ENCODE peak calls at places on chromosome 14, in nine cellular contexts. One of them, this sample, is unnamed. For H3K9me3, the result is how much of the 10 kb centered on the place peaks cover.

GRCh38 chr14:35134329-35135123 is 12.2 kb downstream of the PRORP start:
- DNase-seq in BE2C: no peak
- DNase-seq in mesenchymal stem cell: no peak
- DNase-seq in small intestine: no peak
- DNase-seq in neural progenitor cell: no peak
- DNase-seq in GM23248: no peak
- DNase-seq in A549: no peak
- DNase-seq in aorta: no peak
- DNase-seq in left ventricle myocardium inferior: no peak
- DNase-seq in this sample: no peak

GRCh38 chr14:80419769-80420168 is 208.5 kb upstream of the DIO2 start:
- DNase-seq in BE2C: no peak
- DNase-seq in mesenchymal stem cell: no peak
- DNase-seq in small intestine: no peak
- DNase-seq in neural progenitor cell: no peak
- DNase-seq in GM23248: no peak
- DNase-seq in A549: no peak
- DNase-seq in aorta: no peak
- DNase-seq in left ventricle myocardium inferior: no peak
- DNase-seq in this sample: no peak

GRCh38 chr14:71117839-71118743 is 210.8 kb downstream of the PCNX1 start:
- DNase-seq in BE2C: no peak
- DNase-seq in mesenchymal stem cell: peak
- DNase-seq in small intestine: peak
- DNase-seq in neural progenitor cell: no peak
- DNase-seq in GM23248: peak
- DNase-seq in A549: no peak
- DNase-seq in aorta: no peak
- DNase-seq in left ventricle myocardium inferior: no peak
- DNase-seq in this sample: peak

GRCh38 chr14:32397871-32398640 is 69.0 kb downstream of the AKAP6 start:
- DNase-seq in BE2C: no peak
- DNase-seq in mesenchymal stem cell: peak
- DNase-seq in small intestine: no peak
- DNase-seq in neural progenitor cell: no peak
- DNase-seq in GM23248: peak
- DNase-seq in A549: no peak
- DNase-seq in aorta: no peak
- DNase-seq in left ventricle myocardium inferior: no peak
- DNase-seq in this sample: no peak

GRCh38 chr14:100601064-100601463 is 13.8 kb upstream of the BEGAIN start:
- DNase-seq in BE2C: no peak
- DNase-seq in mesenchymal stem cell: no peak
- DNase-seq in small intestine: no peak
- DNase-seq in neural progenitor cell: no peak
- DNase-seq in GM23248: no peak
- DNase-seq in A549: no peak
- DNase-seq in aorta: no peak
- DNase-seq in left ventricle myocardium inferior: no peak
- DNase-seq in this sample: no peak

GRCh38 chr14:72986214-72986613 is 40.7 kb downstream of the ZFYVE1 start:
- DNase-seq in BE2C: no peak
- DNase-seq in mesenchymal stem cell: no peak
- DNase-seq in small intestine: no peak
- DNase-seq in neural progenitor cell: no peak
- DNase-seq in GM23248: no peak
- DNase-seq in A549: no peak
- DNase-seq in aorta: no peak
- DNase-seq in left ventricle myocardium inferior: no peak
- DNase-seq in this sample: no peak

GRCh38 chr14:54498095-54498531 is 9.3 kb upstream of the GMFB start:
- DNase-seq in BE2C: no peak
- DNase-seq in mesenchymal stem cell: no peak
- DNase-seq in small intestine: peak
- DNase-seq in neural progenitor cell: no peak
- DNase-seq in GM23248: no peak
- DNase-seq in A549: no peak
- DNase-seq in aorta: no peak
- DNase-seq in left ventricle myocardium inferior: no peak
- DNase-seq in this sample: no peak

GRCh38 chr14:101926620-101927019 is 37.8 kb upstream of the DYNC1H1 start:
- DNase-seq in BE2C: no peak
- DNase-seq in mesenchymal stem cell: no peak
- DNase-seq in small intestine: no peak
- DNase-seq in neural progenitor cell: no peak
- DNase-seq in GM23248: no peak
- DNase-seq in A549: no peak
- DNase-seq in aorta: no peak
- DNase-seq in left ventricle myocardium inferior: no peak
- DNase-seq in this sample: no peak

GRCh38 chr14:24783791-24784190 is 149.8 kb upstream of the GZMB start:
- DNase-seq in BE2C: no peak
- DNase-seq in mesenchymal stem cell: no peak
- DNase-seq in small intestine: no peak
- DNase-seq in neural progenitor cell: no peak
- DNase-seq in GM23248: no peak
- DNase-seq in A549: no peak
- DNase-seq in aorta: no peak
- DNase-seq in left ventricle myocardium inferior: no peak
- DNase-seq in this sample: no peak

DNA sequence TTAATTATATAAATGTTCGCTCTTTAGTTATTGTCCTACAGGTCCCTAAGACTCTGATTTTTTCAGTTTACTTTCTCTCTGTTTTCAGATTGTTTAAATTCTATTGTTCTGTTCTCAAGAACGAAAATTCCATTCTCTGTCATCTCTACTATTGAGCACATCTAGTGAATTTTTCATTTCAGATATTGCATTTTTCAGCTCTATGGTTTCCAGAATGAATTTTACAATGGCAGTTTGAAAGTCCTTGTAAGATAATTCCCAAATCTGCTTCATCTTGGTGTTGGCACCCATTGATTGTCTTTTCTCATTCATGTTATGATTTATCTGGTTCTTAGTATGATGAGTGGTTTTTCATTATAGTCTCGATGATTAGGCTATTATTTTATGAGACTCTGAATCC is 519.6 kb upstream of the LRFN5 start:
- DNase-seq in BE2C: no peak
- DNase-seq in mesenchymal stem cell: no peak
- DNase-seq in small intestine: no peak
- DNase-seq in neural progenitor cell: no peak
- DNase-seq in GM23248: no peak
- DNase-seq in A549: no peak
- DNase-seq in aorta: no peak
- DNase-seq in left ventricle myocardium inferior: no peak
- DNase-seq in this sample: no peak
- H3K9me3 ChIP-seq in BE2C: under half
- H3K9me3 ChIP-seq in mesenchymal stem cell: under half
- H3K9me3 ChIP-seq in small intestine: under half
- H3K9me3 ChIP-seq in neural progenitor cell: under half
- H3K9me3 ChIP-seq in GM23248: under half
- H3K9me3 ChIP-seq in A549: under half
- H3K9me3 ChIP-seq in aorta: under half
- H3K9me3 ChIP-seq in left ventricle myocardium inferior: under half
- H3K9me3 ChIP-seq in this sample: under half

GRCh38 chr14:95666450-95666849 is 19.8 kb upstream of the TCL1B start:
- DNase-seq in BE2C: no peak
- DNase-seq in mesenchymal stem cell: no peak
- DNase-seq in small intestine: no peak
- DNase-seq in neural progenitor cell: no peak
- DNase-seq in GM23248: no peak
- DNase-seq in A549: no peak
- DNase-seq in aorta: no peak
- DNase-seq in left ventricle myocardium inferior: no peak
- DNase-seq in this sample: no peak
- H3K9me3 ChIP-seq in BE2C: under half
- H3K9me3 ChIP-seq in mesenchymal stem cell: under half
- H3K9me3 ChIP-seq in small intestine: under half
- H3K9me3 ChIP-seq in neural progenitor cell: under half
- H3K9me3 ChIP-seq in GM23248: under half
- H3K9me3 ChIP-seq in A549: under half
- H3K9me3 ChIP-seq in aorta: under half
- H3K9me3 ChIP-seq in left ventricle myocardium inferior: under half
- H3K9me3 ChIP-seq in this sample: under half

DNA sequence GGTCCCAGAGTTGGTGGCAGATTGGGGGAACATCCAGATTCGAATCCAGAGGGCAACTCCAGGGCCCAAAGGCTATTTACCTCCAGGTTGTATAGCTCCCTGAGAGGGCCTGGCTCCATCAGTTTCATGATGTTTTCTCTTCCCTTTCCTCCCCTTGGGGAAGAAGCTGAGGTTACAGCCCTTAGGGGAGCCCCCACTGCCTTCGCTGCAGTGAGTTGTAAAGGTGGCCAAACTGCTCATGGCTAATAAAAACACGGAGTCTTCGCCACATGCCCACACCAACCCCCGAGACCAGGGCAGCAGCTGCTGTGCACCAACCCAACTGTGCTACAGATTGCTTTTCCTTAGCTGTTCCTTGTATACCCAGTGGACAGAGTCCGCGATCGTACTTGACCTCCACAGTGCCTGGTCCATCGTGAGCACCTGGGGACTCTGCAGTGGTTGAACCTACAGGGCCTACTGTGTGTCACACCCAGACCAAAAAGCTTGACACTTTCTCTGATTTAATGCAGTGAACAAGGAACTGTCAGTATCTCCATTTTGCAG is 20.9 kb downstream of the GALNT16 start:
- DNase-seq in BE2C: no peak
- DNase-seq in mesenchymal stem cell: no peak
- DNase-seq in small intestine: no peak
- DNase-seq in neural progenitor cell: no peak
- DNase-seq in GM23248: no peak
- DNase-seq in A549: no peak
- DNase-seq in aorta: no peak
- DNase-seq in left ventricle myocardium inferior: no peak
- DNase-seq in this sample: no peak
- H3K9me3 ChIP-seq in BE2C: under half
- H3K9me3 ChIP-seq in mesenchymal stem cell: under half
- H3K9me3 ChIP-seq in small intestine: under half
- H3K9me3 ChIP-seq in neural progenitor cell: under half
- H3K9me3 ChIP-seq in GM23248: under half
- H3K9me3 ChIP-seq in A549: under half
- H3K9me3 ChIP-seq in aorta: under half
- H3K9me3 ChIP-seq in left ventricle myocardium inferior: under half
- H3K9me3 ChIP-seq in this sample: under half

GRCh38 chr14:105533811-105534498 is 7.6 kb downstream of the TMEM121 start:
- DNase-seq in BE2C: no peak
- DNase-seq in mesenchymal stem cell: no peak
- DNase-seq in small intestine: no peak
- DNase-seq in neural progenitor cell: no peak
- DNase-seq in GM23248: no peak
- DNase-seq in A549: no peak
- DNase-seq in aorta: no peak
- DNase-seq in left ventricle myocardium inferior: no peak
- DNase-seq in this sample: no peak
- H3K9me3 ChIP-seq in BE2C: under half
- H3K9me3 ChIP-seq in mesenchymal stem cell: under half
- H3K9me3 ChIP-seq in small intestine: under half
- H3K9me3 ChIP-seq in neural progenitor cell: under half
- H3K9me3 ChIP-seq in GM23248: under half
- H3K9me3 ChIP-seq in A549: under half
- H3K9me3 ChIP-seq in aorta: under half
- H3K9me3 ChIP-seq in left ventricle myocardium inferior: under half
- H3K9me3 ChIP-seq in this sample: under half